ENCODE peak calls at places on chromosomes 13 and 19, in seven cellular contexts. T is fibroblast of lung, H is breast epithelium, M is kidney epithelial cell, E is GM23338, N is brain microvascular endothelial cell, W is stomach. F is an unnamed sample.

GRCh38 chr13:24279267-24279666 is 30.1 kb upstream of the C1QTNF9 start:
- DNase-seq in T (no peak), H (no peak), M (no peak), E (no peak), N (no peak), W (peak; percentile 18), F (peak; percentile 37)

GRCh38 chr13:36431204-36432105 is 840 bp upstream of the CCNA1 start:
- DNase-seq in T (no peak), H (no peak), M (no peak), E (peak; percentile 45), N (no peak), W (no peak), F (no peak)

GRCh38 chr13:98285317-98285716 is 108.2 kb upstream of the RNF113B start:
- DNase-seq in T (peak; percentile 70), H (no peak), M (no peak), E (no peak), N (no peak), W (no peak), F (no peak)

GRCh38 chr13:48829536-48829935 is 146.2 kb upstream of the FNDC3A start:
- DNase-seq in T (no peak), H (no peak), M (no peak), E (no peak), N (no peak), W (no peak), F (no peak)

GRCh38 chr13:48804836-48805601 is 151.3 kb downstream of the CYSLTR2 start:
- DNase-seq in T (peak; percentile 72), H (no peak), M (peak; percentile 74), E (no peak), N (no peak), W (no peak), F (no peak)

GRCh38 chr13:27379694-27380596 is 44.5 kb upstream of the GTF3A start:
- DNase-seq in T (peak; percentile 18), H (no peak), M (no peak), E (peak; percentile 91), N (peak; percentile 59), W (peak; percentile 88), F (peak; percentile 96)

GRCh38 chr13:113837554-113838355 is 26.1 kb downstream of the GAS6 start:
- DNase-seq in T (peak; percentile 99), H (peak; percentile 89), M (peak; percentile 82), E (no peak), N (peak; percentile 96), W (peak; percentile 89), F (peak; percentile 86)

GRCh38 chr13:104571161-104571889 is 1505.1 kb upstream of the SLC10A2 start:
- DNase-seq in T (peak; percentile 96), H (no peak), M (peak; percentile 90), E (peak; percentile 79), N (peak; percentile 99), W (peak; percentile 55), F (peak; percentile 91)

GRCh38 chr13:49908637-49909036 is 27.5 kb downstream of the SPRYD7 start:
- DNase-seq in T (no peak), H (no peak), M (no peak), E (peak; percentile 39), N (no peak), W (no peak), F (peak; percentile 52)

GRCh38 chr13:92804346-92804745 is 422.3 kb upstream of the GPC6 start:
- DNase-seq in T (peak; percentile 86), H (no peak), M (no peak), E (no peak), N (peak; percentile 32), W (no peak), F (no peak)

GRCh38 chr13:22028831-22029230 is 358.0 kb downstream of the FGF9 start:
- DNase-seq in T (no peak), H (no peak), M (no peak), E (no peak), N (no peak), W (no peak), F (no peak)

GRCh38 chr13:22031702-22032286 is 360.9 kb downstream of the FGF9 start:
- DNase-seq in T (no peak), H (no peak), M (no peak), E (no peak), N (no peak), W (no peak), F (no peak)

GRCh38 chr13:22030321-22030720 is 359.4 kb downstream of the FGF9 start:
- DNase-seq in T (no peak), H (no peak), M (no peak), E (no peak), N (no peak), W (no peak), F (no peak)

GRCh38 chr13:22027561-22027960 is 356.7 kb downstream of the FGF9 start:
- DNase-seq in T (no peak), H (no peak), M (no peak), E (peak; percentile 32), N (no peak), W (no peak), F (no peak)

DNA sequence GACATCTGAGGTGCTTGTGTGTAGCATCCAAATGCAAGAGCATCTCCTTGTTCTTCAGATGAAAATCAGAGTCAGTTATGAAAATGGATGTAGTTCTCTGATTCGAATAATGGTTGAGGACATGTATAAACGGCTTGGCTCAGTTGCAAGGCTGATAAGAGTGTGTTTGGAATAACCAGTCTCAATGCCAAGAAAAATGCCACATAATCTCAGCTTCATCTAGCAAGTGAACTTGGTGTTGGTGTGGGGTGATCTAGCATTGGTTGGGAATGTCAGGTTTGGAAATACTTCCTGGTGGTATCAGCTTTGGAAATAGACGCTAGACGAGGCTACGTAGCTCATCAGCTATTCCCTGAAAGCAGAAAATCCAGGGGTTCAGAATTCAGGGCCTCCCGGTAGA is 362.0 kb downstream of the FGF9 start:
- DNase-seq in T (no peak), H (no peak), M (no peak), E (no peak), N (no peak), W (no peak), F (no peak)
- H3K27me3 ChIP-seq in T (no peaks in the 10 kb centered on the region), H (no peaks in the 10 kb centered on the region), M (no peaks in the 10 kb centered on the region), E (no peaks in the 10 kb centered on the region), N (no peaks in the 10 kb centered on the region), W (no peaks in the 10 kb centered on the region), F (no peaks in the 10 kb centered on the region)

DNA sequence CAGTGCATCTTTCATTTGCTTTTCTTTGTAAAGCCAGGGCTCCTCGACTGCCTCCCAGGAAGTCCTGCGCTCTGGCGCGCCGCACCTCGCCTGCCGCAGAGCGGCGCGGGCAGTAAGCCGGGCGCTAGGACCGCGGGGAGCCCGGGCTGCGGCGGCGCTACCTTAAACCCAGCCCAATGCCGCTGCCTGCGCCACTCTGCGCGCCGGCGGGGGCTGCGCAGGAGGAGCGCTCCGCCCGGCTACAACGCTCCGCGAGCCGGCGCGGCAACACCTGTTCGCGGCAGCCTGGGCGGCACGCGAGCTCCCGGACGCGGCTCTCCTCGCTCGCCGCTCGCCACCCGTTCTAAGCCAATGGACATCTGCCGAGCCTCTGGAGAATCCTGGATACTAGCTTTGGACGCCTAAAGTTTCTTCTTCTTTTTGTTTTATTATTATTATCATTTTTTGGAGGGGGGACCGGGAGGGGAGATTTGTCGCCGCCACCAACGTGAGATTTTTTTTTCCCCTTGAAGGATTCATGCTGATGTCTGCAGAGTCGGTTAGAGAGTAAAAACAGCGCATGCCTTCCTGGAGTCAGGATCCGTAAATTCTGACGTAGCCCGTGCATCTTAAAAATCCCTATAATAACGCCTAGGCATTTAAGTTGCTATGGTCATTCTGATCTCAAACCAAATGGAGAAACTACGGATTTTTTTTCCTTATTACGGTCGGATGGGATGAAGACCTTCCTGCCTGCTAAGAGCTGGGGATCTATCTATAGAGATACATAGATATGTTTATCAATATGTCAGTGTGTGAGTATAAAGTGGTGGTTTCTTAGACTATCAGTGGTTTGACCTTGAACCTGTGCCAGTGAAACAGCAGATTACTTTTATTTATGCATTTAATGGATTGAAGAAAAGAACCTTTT is at the start of gene FGF9:
- DNase-seq in T (peak; percentile 83), H (no peak), M (no peak), E (peak; percentile 92), N (peak; percentile 29), W (peak; percentile 86), F (peak; percentile 92)
- H3K27me3 ChIP-seq in T (peaks cover 32% of the 10 kb centered on the region), H (peaks cover 2% of the 10 kb centered on the region), M (peaks cover 10% of the 10 kb centered on the region), E (peaks cover 97% of the 10 kb centered on the region), N (peaks cover 47% of the 10 kb centered on the region), W (peaks cover 93% of the 10 kb centered on the region), F (peaks cover 82% of the 10 kb centered on the region)

GRCh38 chr19:45981350-45981749 is 7.7 kb upstream of the NOVA2 start:
- DNase-seq in T (peak; percentile 57), H (no peak), M (no peak), E (peak; percentile 63), N (no peak), W (no peak), F (peak; percentile 57)

GRCh38 chr19:45975296-45975695 is 1.6 kb upstream of the NOVA2 start:
- DNase-seq in T (no peak), H (no peak), M (no peak), E (peak; percentile 51), N (no peak), W (no peak), F (no peak)

GRCh38 chr19:45976180-45976579 is 2.5 kb upstream of the NOVA2 start:
- DNase-seq in T (peak; percentile 17), H (no peak), M (no peak), E (peak; percentile 75), N (peak; percentile 9), W (no peak), F (no peak)

GRCh38 chr19:45973564-45974338 is at the start of gene NOVA2:
- DNase-seq in T (peak; percentile 81), H (no peak), M (no peak), E (peak; percentile 96), N (peak; percentile 56), W (peak; percentile 36), F (peak; percentile 98)

DNA sequence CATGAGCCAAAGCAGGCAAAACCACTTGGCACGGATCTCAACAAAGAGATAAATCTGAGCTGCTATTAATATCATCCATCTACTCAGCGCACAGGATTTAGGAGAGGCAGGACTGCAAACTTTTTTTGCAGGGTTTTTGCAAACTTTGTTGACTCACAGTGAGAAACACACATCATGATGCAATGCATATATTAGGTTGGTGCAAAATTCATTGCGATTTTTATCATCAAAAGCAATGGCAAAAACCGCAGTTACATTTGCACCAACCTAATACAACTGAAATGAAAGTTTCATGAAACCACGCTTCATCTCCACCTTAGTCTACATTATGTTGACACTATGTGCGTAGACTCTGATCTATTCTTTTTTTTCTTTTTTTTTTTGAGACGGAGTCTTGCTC is 4.5 kb upstream of the NOVA2 start:
- DNase-seq in T (no peak), H (no peak), M (no peak), E (no peak), N (no peak), W (no peak), F (no peak)
- H3K27me3 ChIP-seq in T (peaks cover 17% of the 10 kb centered on the region), H (peaks cover 3% of the 10 kb centered on the region), M (peaks cover 32% of the 10 kb centered on the region), E (peaks cover 2% of the 10 kb centered on the region), N (peaks cover 15% of the 10 kb centered on the region), W (peaks cover 72% of the 10 kb centered on the region), F (peaks cover 37% of the 10 kb centered on the region)

GRCh38 chr13:60091573-60091972 is 72.2 kb downstream of the DIAPH3 start:
- DNase-seq in T (no peak), H (no peak), M (no peak), E (no peak), N (no peak), W (no peak), F (no peak)

GRCh38 chr13:60090579-60090978 is 73.1 kb downstream of the DIAPH3 start:
- DNase-seq in T (peak; percentile 63), H (no peak), M (no peak), E (no peak), N (no peak), W (no peak), F (no peak)

GRCh38 chr13:60094385-60095088 is 69.2 kb downstream of the DIAPH3 start:
- DNase-seq in T (no peak), H (no peak), M (no peak), E (no peak), N (no peak), W (no peak), F (no peak)

GRCh38 chr13:60099631-60100420 is 63.9 kb downstream of the DIAPH3 start:
- DNase-seq in T (no peak), H (no peak), M (no peak), E (no peak), N (no peak), W (no peak), F (no peak)

GRCh38 chr13:60095300-60095699 is 68.4 kb downstream of the DIAPH3 start:
- DNase-seq in T (no peak), H (no peak), M (no peak), E (peak; percentile 36), N (no peak), W (no peak), F (no peak)
- H3K27me3 ChIP-seq in T (no peaks in the 10 kb centered on the region), H (no peaks in the 10 kb centered on the region), M (no peaks in the 10 kb centered on the region), E (no peaks in the 10 kb centered on the region), N (no peaks in the 10 kb centered on the region), W (no peaks in the 10 kb centered on the region), F (no peaks in the 10 kb centered on the region)

F was measured in endodermal cell.